ENCODE peak calls at places on chromosomes 5 and 9, in five cellular contexts. H is H1, Z is PC-9, M is GM23248, A is astrocyte. V is an unnamed sample.
A peak's percentile ranks its signal among the peaks of the same experiment; 100 is the strongest.

GRCh38 chr5:1270426-1270825 is 24.4 kb downstream of the TERT start:
- DNase-seq in H (no peak), M (no peak), Z (no peak), A (no peak), V (no peak)

GRCh38 chr5:57887851-57888621 is 405.4 kb upstream of the ACTBL2 start:
- DNase-seq in A (peak; percentile 69), Z (peak; percentile 64), M (peak; percentile 71), H (no peak), V (peak; percentile 72)

GRCh38 chr9:92094655-92095054 is 20.6 kb downstream of the SPTLC1 start:
- DNase-seq in M (peak; percentile 25), A (peak; percentile 18), Z (no peak), H (no peak), V (no peak)

GRCh38 chr9:21964925-21965385 is 29.2 kb downstream of the CDKN2A start:
- DNase-seq in M (peak; percentile 63), A (peak; percentile 53), H (no peak), Z (no peak), V (peak; percentile 54)

GRCh38 chr9:37984672-37985611 is 81.0 kb upstream of the SLC25A51 start:
- DNase-seq in H (no peak), A (peak; percentile 82), Z (no peak), M (peak; percentile 94), V (no peak)

GRCh38 chr9:99231708-99232107 is 9.6 kb downstream of the SEC61B start:
- DNase-seq in M (peak; percentile 47), A (no peak), Z (no peak), H (peak; percentile 55), V (no peak)

GRCh38 chr5:82351754-82352145 is 73.6 kb upstream of the RPS23 start:
- DNase-seq in H (no peak), Z (peak; percentile 49), A (peak; percentile 76), M (peak; percentile 83), V (peak; percentile 69)

GRCh38 chr5:176619203-176619568 is 9.2 kb upstream of the GPRIN1 start:
- DNase-seq in Z (no peak), H (peak; percentile 94), A (peak; percentile 68), M (peak; percentile 87), V (peak; percentile 71)

GRCh38 chr5:28473531-28474107 is 1435.2 kb upstream of the CDH9 start:
- DNase-seq in A (peak; percentile 6), M (no peak), Z (no peak), H (no peak), V (peak; percentile 8)

GRCh38 chr9:14106699-14107098 is 207.2 kb downstream of the NFIB start:
- DNase-seq in Z (no peak), A (no peak), H (no peak), M (no peak), V (no peak)

GRCh38 chr9:114382951-114383865 is 4.6 kb downstream of the AKNA start:
- DNase-seq in A (no peak), M (peak; percentile 85), Z (no peak), H (peak; percentile 75), V (no peak)

GRCh38 chr5:1512541-1513291 is 11.0 kb downstream of the LPCAT1 start:
- DNase-seq in A (no peak), M (no peak), H (peak; percentile 43), Z (no peak), V (no peak)

GRCh38 chr9:127196826-127197145 is 67.8 kb upstream of the GARNL3 start:
- DNase-seq in H (no peak), Z (no peak), A (no peak), M (no peak), V (no peak)

GRCh38 chr5:109688647-109688998 is 1.1 kb upstream of the MAN2A1 start:
- DNase-seq in M (peak; percentile 65), Z (no peak), H (peak; percentile 55), A (no peak), V (no peak)

GRCh38 chr9:76198336-76198735 is 195.9 kb downstream of the RFK start:
- DNase-seq in H (no peak), A (no peak), Z (no peak), M (peak; percentile 54), V (no peak)

DNA sequence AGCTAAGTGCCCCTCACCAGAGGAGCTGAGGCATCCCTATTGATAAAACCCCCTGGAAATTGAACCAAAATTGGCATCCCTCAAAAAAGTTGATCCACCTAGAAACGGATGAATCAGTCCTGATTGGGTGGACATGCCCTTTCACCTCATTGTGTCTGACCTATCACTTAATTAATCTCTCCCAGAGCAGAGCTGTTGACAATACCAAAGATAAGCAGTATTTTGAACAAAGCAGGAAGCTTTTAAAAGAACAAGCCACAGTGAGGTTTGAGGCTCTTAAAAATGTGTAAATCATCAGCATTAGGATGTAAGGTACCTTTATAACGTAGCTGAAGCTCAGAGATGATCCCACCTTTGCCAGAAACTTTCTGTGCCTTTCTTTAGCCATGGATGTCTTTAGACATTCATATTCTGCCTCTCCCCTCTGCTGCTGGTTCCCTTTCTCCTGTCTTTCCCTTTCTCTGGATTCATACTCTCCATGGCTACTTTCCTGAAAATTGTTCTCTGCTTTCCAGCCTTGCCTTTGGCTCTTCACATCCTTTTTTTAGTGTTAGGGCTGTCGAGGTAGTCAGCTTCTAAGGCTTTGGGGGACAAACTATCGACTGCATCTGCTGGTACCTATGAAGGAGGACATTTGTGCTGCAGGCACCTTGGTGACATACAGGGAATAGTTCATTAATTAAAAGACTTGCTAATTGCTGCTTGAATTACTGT is 7.8 kb upstream of the LHX2 start:
- DNase-seq in M (no peak), Z (no peak), A (no peak), H (no peak), V (no peak)
- TF ChIP-seq EZH2 in M (no peak), Z (no peak), A (no peak), H (no peak), V (peak; percentile 57)

GRCh38 chr9:131960805-131961495 is 118.7 kb downstream of the MED27 start:
- DNase-seq in Z (no peak), M (no peak), A (peak; percentile 60), H (no peak), V (peak; percentile 31)

GRCh38 chr9:131961496-131961880 is 118.2 kb downstream of the MED27 start:
- DNase-seq in Z (no peak), A (no peak), M (no peak), H (no peak), V (no peak)

GRCh38 chr9:131960311-131960710 is 119.4 kb downstream of the MED27 start:
- DNase-seq in Z (no peak), M (peak; percentile 30), H (no peak), A (peak; percentile 57), V (peak; percentile 69)

GRCh38 chr9:131959056-131959455 is 120.6 kb downstream of the MED27 start:
- DNase-seq in M (no peak), Z (no peak), H (no peak), A (no peak), V (no peak)

GRCh38 chr9:131959887-131960286 is 119.8 kb downstream of the MED27 start:
- DNase-seq in M (no peak), H (no peak), A (no peak), Z (no peak), V (no peak)
- H3K27ac ChIP-seq in M (no peak overlapping the region), H (no peak overlapping the region), A (no peak overlapping the region), Z (no peak overlapping the region), V (no peak overlapping the region)

GRCh38 chr9:124392254-124392653 is 23.0 kb downstream of the PSMB7 start:
- DNase-seq in A (peak; percentile 27), M (no peak), Z (peak; percentile 83), H (no peak), V (no peak)
- H3K4me3 ChIP-seq in A (peak overlapping the region; percentile 4), M (peak overlapping the region; percentile 9), Z (peak overlapping the region; percentile 51), H (no peak overlapping the region), V (no peak overlapping the region)

DNA sequence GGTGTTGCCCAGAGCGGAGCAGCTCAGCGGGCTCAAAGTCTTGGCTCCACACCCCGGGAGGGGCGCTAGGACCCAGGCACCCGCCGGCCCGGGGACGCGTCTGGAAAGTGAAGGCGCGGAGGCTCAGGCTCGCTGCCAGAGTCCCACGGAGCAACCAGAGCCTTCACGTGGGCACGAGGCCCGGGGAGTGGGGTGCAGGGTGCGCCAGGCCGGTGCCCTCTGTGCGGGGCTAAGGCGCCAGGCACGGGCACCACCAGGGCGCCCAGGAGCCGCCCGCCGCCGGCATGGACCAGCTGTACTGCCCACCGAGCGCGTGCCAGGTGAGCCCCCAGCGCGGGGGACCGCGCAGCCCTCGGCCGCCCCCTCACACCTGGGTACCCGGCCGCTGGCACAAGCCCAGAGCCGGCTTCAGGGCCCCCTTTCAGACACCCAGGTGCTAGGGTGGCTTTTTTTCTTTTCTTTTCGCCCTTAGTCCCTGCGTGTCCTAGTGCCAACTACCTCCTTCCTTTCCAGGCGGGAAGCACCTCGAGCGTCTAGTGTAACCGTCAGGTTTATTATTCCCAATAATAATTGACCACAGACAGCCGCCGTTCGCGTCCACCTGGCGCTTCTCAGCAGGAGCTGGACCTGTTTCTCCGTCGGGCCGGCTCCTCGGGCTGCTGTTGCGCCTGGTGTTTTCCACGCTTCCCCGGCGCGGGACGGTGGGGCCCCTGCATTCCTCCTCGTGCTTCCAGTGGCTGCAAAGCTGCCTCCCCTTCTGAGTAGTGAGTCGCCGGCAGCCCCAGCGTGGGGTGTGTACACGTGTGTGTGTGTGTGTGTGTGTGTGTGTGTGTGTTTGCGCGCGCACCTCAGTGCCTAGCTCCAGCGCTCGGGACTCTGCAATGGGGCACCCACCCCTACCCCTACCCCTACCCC is 30.1 kb upstream of the PDE8B start:
- DNase-seq in A (no peak), Z (no peak), M (peak; percentile 40), H (peak; percentile 63), V (no peak)
- TF ChIP-seq EZH2 in A (peak; percentile 53), Z (peak; percentile 26), M (no peak), H (peak; percentile 66), V (peak; percentile 44)

GRCh38 chr5:145938699-145939531 is 2.5 kb downstream of the SH3RF2 start:
- DNase-seq in A (peak; percentile 58), M (no peak), Z (no peak), H (no peak), V (peak; percentile 46)

GRCh38 chr5:145934276-145934675 is 2.1 kb upstream of the SH3RF2 start:
- DNase-seq in Z (no peak), M (no peak), H (no peak), A (no peak), V (no peak)

GRCh38 chr5:145939532-145940065 is 3.2 kb downstream of the SH3RF2 start:
- DNase-seq in H (no peak), M (no peak), Z (peak; percentile 90), A (no peak), V (no peak)

GRCh38 chr5:145936401-145937131 is at the start of gene SH3RF2:
- DNase-seq in H (peak; percentile 95), M (peak; percentile 80), A (peak; percentile 85), Z (peak; percentile 89), V (peak; percentile 85)

DNA sequence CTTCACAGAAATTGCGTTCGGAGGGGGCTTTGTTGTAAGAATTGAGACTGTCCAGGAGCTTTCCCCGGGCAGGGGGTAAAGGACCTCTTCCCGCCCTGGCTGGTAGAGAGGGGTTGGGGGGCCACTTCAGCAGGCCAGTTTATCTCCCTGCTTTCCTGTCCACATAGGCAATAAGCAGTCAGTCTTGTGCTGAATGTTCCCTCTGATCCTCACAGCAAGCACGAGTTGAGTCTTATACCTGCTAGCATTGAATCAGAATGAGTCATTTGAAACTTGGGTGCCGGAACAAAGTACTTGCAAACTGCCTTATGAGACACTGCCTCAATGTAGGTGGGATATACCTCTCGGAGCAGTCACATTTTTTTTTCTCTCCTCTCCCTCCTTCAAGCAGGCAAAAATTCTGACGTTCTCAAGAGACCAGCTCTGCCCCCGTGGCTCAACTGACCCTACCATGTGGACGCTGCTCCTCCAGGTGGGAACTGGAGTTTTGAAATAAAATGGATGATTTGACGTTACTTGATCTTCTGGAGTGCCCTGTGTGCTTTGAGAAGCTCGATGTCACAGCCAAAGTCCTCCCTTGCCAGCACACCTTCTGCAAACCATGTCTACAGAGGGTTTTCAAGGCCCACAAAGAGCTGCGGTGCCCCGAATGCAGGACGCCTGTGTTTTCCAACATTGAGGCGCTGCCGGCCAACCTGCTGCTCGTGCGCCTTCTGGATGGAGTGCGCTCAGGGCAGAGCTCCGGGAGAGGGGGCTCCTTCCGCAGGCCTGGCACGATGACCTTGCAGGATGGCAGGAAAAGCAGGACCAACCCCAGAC is 1.3 kb downstream of the SH3RF2 start:
- DNase-seq in M (peak; percentile 23), H (peak; percentile 51), A (peak; percentile 79), Z (peak; percentile 89), V (peak; percentile 93)
- H3K27ac ChIP-seq in M (no peak overlapping the region), H (no peak overlapping the region), A (peak overlapping the region; percentile 79), Z (peak overlapping the region; percentile 92), V (peak overlapping the region; percentile 84)

GRCh38 chr5:141477815-141478214 is 2.0 kb downstream of the PCDHGC3 start:
- DNase-seq in Z (no peak), M (peak; percentile 54), H (no peak), A (no peak), V (no peak)
- H3K4me3 ChIP-seq in Z (no peak overlapping the region), M (peak overlapping the region; percentile 88), H (peak overlapping the region; percentile 41), A (peak overlapping the region; percentile 87), V (peak overlapping the region; percentile 72)